ENCODE peak calls at places on chromosomes 16 and 17, in five cellular contexts. L is C1 segment of cervical spinal cord, X is HuH-7, K is cardiac septum, S is NCI-H1930. E is an unnamed sample.

GRCh38 chr17:4721203-4722135 is 9.8 kb upstream of the MED11 start:
- DNase-seq in L (no peak), X (peak), K (no peak), S (no peak), E (no peak)

GRCh38 chr17:10031102-10031501 is 126.0 kb upstream of the RCVRN start:
- DNase-seq in L (no peak), X (no peak), K (no peak), S (no peak), E (no peak)

GRCh38 chr16:85832578-85833539 is 33.4 kb downstream of the COX4I1 start:
- DNase-seq in L (no peak), X (no peak), K (no peak), S (no peak), E (peak)

GRCh38 chr17:3843935-3844516 is 2.0 kb downstream of the NCBP3 start:
- DNase-seq in L (no peak), X (peak), K (no peak), S (no peak), E (peak)

GRCh38 chr17:40062347-40063033 is at the start of gene THRA:
- DNase-seq in L (peak), X (peak), K (peak), S (peak), E (peak)

GRCh38 chr17:10421946-10422542 is at the start of gene MYH8:
- DNase-seq in L (no peak), X (no peak), K (no peak), S (peak), E (no peak)

GRCh38 chr17:56914641-56915263 is 903 bp upstream of the TRIM25 start:
- DNase-seq in L (no peak), X (no peak), K (no peak), S (no peak), E (no peak)

GRCh38 chr16:57469046-57469445 is 6.6 kb downstream of the POLR2C start:
- DNase-seq in L (no peak), X (no peak), K (peak), S (no peak), E (no peak)

GRCh38 chr17:78890111-78890897 is 12.7 kb downstream of the CEP295NL start:
- DNase-seq in L (peak), X (no peak), K (peak), S (no peak), E (peak)

GRCh38 chr17:4974064-4974670 is 6.5 kb upstream of the SPAG7 start:
- DNase-seq in L (no peak), X (no peak), K (no peak), S (no peak), E (no peak)

GRCh38 chr17:2690165-2691068 is 21.1 kb downstream of the CLUH start:
- DNase-seq in L (no peak), X (no peak), K (peak), S (no peak), E (no peak)

E was measured in OCI-LY7.